ENCODE peak calls at places on chromosomes 2 and 18, in eight cellular contexts. P, N, C, X, T, Z, E and Y are unnamed samples. For H3K4me1, H3K9me3 and H3K36me3, the result is how much of the 10 kb centered on the place peaks cover.

GRCh38 chr2:157468931-157469708 is 25.2 kb upstream of the CYTIP start:
- DNase-seq in E (no peak), P (no peak), X (peak), T (no peak), N (no peak), Z (no peak), C (no peak), Y (no peak)

GRCh38 chr2:212034841-212035585 is 503.6 kb downstream of the ERBB4 start:
- DNase-seq in T (no peak), X (no peak), E (no peak), P (no peak), N (no peak), Z (no peak), C (no peak), Y (no peak)

GRCh38 chr18:5895300-5895885 is at the start of gene TMEM200C:
- DNase-seq in C (no peak), P (peak), T (no peak), X (peak), N (no peak), Z (no peak), E (no peak), Y (no peak)

GRCh38 chr2:16613475-16613874 is 52.2 kb downstream of the CYRIA start:
- DNase-seq in N (no peak), C (no peak), X (peak), E (no peak), T (no peak), P (no peak), Z (no peak), Y (no peak)

GRCh38 chr2:63692002-63692606 is 103.3 kb downstream of the MDH1 start:
- DNase-seq in C (no peak), P (no peak), N (no peak), E (no peak), T (peak), X (peak), Z (no peak), Y (peak)

GRCh38 chr2:120622886-120623753 is 112.5 kb upstream of the GLI2 start:
- DNase-seq in N (no peak), X (no peak), Z (no peak), C (no peak), E (no peak), T (no peak), P (no peak), Y (no peak)

GRCh38 chr2:97901862-97902261 is 93.9 kb downstream of the TMEM131 start:
- DNase-seq in P (no peak), T (no peak), Z (no peak), C (no peak), N (no peak), X (no peak), E (no peak), Y (no peak)

GRCh38 chr2:74915743-74916142 is 42.7 kb upstream of the POLE4 start:
- DNase-seq in Z (no peak), N (no peak), P (no peak), X (no peak), E (no peak), T (no peak), C (no peak), Y (no peak)

GRCh38 chr2:71923143-71923525 is 224.5 kb downstream of the CYP26B1 start:
- DNase-seq in X (peak), E (no peak), P (no peak), Z (no peak), T (no peak), C (no peak), N (no peak), Y (no peak)
- H3K4me1 ChIP-seq in X (under half), E (under half), P (under half), Z (under half), T (under half), C (under half), N (under half), Y (under half)

DNA sequence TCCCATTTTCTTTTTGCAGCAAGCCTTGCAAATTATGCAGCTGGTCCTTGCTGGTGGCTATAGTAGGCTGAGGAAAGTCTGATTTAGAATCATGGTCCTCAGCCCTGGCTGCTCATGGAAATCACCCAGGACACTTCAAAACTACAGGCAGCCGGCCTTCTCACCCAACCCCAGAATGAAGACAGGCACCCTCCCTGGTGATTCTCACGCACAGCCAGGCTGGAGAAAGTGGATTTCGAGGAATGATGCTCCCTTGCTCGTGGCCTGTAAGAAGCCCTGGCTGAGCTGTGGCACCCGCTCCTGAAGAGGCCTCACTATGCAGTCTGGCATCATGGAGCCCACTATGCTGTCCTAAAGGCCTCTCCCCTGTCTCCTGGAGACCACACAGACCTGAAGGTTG is 157.4 kb downstream of the CAPN13 start:
- DNase-seq in E (no peak), T (no peak), C (no peak), N (no peak), P (no peak), X (no peak), Z (no peak), Y (no peak)
- H3K9me3 ChIP-seq in E (under half), T (under half), C (under half), N (under half), P (under half), X (under half), Z (under half), Y (under half)

GRCh38 chr2:216147172-216148131 is 38.3 kb downstream of the XRCC5 start:
- DNase-seq in T (no peak), N (no peak), C (no peak), E (no peak), P (no peak), Z (no peak), X (no peak), Y (no peak)

GRCh38 chr2:216148983-216149382 is 39.8 kb downstream of the XRCC5 start:
- DNase-seq in Z (no peak), N (no peak), E (no peak), P (no peak), T (no peak), C (no peak), X (no peak), Y (no peak)

GRCh38 chr2:216149741-216150140 is 40.6 kb downstream of the XRCC5 start:
- DNase-seq in T (no peak), N (no peak), X (peak), P (no peak), Z (no peak), C (no peak), E (no peak), Y (no peak)

GRCh38 chr2:216155954-216156353 is 46.8 kb downstream of the XRCC5 start:
- DNase-seq in E (no peak), N (no peak), X (no peak), Z (no peak), C (no peak), T (no peak), P (no peak), Y (no peak)

DNA sequence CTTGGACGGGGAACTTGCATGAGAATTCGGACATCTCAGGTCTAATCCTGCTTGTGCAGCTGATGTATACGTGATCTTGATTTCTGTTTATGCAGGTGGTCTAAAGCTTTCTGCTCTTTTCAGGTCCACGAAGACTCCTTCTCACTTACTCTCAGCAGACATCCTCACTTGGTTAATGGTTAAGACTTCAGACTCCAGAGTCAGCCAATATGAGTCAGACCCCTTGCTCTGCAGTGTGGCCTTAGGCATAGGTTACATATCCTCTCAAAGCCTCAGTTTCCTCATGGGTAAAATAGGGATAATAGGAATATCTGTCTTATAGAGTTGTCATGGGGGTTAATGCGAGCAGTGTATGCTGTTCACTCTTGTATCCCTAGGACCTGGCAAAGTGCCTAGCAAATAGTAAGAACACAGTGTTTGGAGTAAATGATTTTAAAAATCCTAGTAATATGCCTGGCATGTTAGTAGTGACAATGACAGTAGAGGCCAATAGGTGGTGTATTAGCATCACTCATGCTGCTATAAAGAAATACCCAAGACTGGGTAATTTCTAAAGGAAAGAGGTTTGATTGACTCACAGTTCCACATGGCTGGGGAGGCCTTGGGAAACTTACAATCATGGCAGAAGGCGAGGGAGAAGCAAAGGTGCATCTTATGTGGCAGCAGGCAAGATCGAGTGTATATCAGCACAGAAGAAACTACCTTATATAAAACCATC is 42.3 kb downstream of the XRCC5 start:
- DNase-seq in T (no peak), E (no peak), C (no peak), N (no peak), P (no peak), X (peak), Z (no peak), Y (no peak)
- H3K36me3 ChIP-seq in T (half or more), E (under half), C (under half), N (under half), P (under half), X (half or more), Z (half or more), Y (half or more)

GRCh38 chr2:85255813-85256581 is 71.8 kb downstream of the TGOLN2 start:
- DNase-seq in C (no peak), Z (no peak), E (no peak), P (peak), N (peak), X (peak), T (no peak), Y (no peak)

GRCh38 chr2:85254540-85255261 is 73.1 kb downstream of the TGOLN2 start:
- DNase-seq in E (no peak), Z (no peak), C (no peak), N (no peak), X (no peak), T (no peak), P (no peak), Y (no peak)

GRCh38 chr2:85255456-85255812 is 72.4 kb downstream of the TGOLN2 start:
- DNase-seq in T (no peak), P (no peak), Z (no peak), E (no peak), C (no peak), N (no peak), X (no peak), Y (no peak)

GRCh38 chr2:85251070-85251616 is 76.6 kb downstream of the TGOLN2 start:
- DNase-seq in X (no peak), T (no peak), P (no peak), E (no peak), C (no peak), N (no peak), Z (no peak), Y (no peak)

GRCh38 chr2:85253890-85254289 is 73.9 kb downstream of the TGOLN2 start:
- DNase-seq in C (no peak), E (no peak), X (no peak), Z (no peak), P (no peak), N (no peak), T (no peak), Y (no peak)
- H3K4me1 ChIP-seq in C (half or more), E (under half), X (under half), Z (half or more), P (under half), N (under half), T (under half), Y (under half)

GRCh38 chr2:77834360-77835002 is 312.3 kb upstream of the LRRTM4 start:
- DNase-seq in N (no peak), Z (no peak), C (no peak), X (no peak), E (no peak), T (peak), P (no peak), Y (no peak)
- H3K9me3 ChIP-seq in N (under half), Z (under half), C (under half), X (under half), E (under half), T (under half), P (under half), Y (under half)